ENCODE peak calls at places on chromosomes 6 and 20, in four cellular contexts. One of them, this sample, is unnamed.

GRCh38 chr20:59962155-59962554 is 3.9 kb downstream of the CDH26 start:
- DNase-seq in hepatocyte: no peak
- DNase-seq in neural progenitor cell: no peak
- DNase-seq in breast epithelium: no peak
- DNase-seq in this sample: no peak

GRCh38 chr6:20213271-20213798 is 1.1 kb upstream of the MBOAT1 start:
- DNase-seq in hepatocyte: no peak
- DNase-seq in neural progenitor cell: no peak
- DNase-seq in breast epithelium: no peak
- DNase-seq in this sample: no peak

GRCh38 chr20:57582432-57583288 is 21.8 kb downstream of the PCK1 start:
- DNase-seq in hepatocyte: peak; percentile 70
- DNase-seq in neural progenitor cell: peak; percentile 64
- DNase-seq in breast epithelium: no peak
- DNase-seq in this sample: peak; percentile 53

GRCh38 chr6:117459447-117459944 is 23.0 kb upstream of the DCBLD1 start:
- DNase-seq in hepatocyte: no peak
- DNase-seq in neural progenitor cell: no peak
- DNase-seq in breast epithelium: no peak
- DNase-seq in this sample: no peak

GRCh38 chr20:62736407-62737071 is 27.9 kb downstream of the NTSR1 start:
- DNase-seq in hepatocyte: no peak
- DNase-seq in neural progenitor cell: no peak
- DNase-seq in breast epithelium: peak; percentile 33
- DNase-seq in this sample: no peak

GRCh38 chr6:12593720-12594540 is 122.6 kb upstream of the PHACTR1 start:
- DNase-seq in hepatocyte: peak; percentile 51
- DNase-seq in neural progenitor cell: no peak
- DNase-seq in breast epithelium: no peak
- DNase-seq in this sample: no peak

GRCh38 chr6:71168233-71168765 is 120.3 kb upstream of the OGFRL1 start:
- DNase-seq in hepatocyte: no peak
- DNase-seq in neural progenitor cell: no peak
- DNase-seq in breast epithelium: no peak
- DNase-seq in this sample: no peak

GRCh38 chr20:10249048-10249770 is 30.6 kb downstream of the SNAP25 start:
- DNase-seq in hepatocyte: no peak
- DNase-seq in neural progenitor cell: no peak
- DNase-seq in breast epithelium: no peak
- DNase-seq in this sample: no peak

GRCh38 chr6:135458051-135458450 is 39.5 kb downstream of the AHI1 start:
- DNase-seq in hepatocyte: no peak
- DNase-seq in neural progenitor cell: no peak
- DNase-seq in breast epithelium: no peak
- DNase-seq in this sample: no peak

GRCh38 chr6:71289039-71289801 is 609 bp downstream of the OGFRL1 start:
- DNase-seq in hepatocyte: peak; percentile 52
- DNase-seq in neural progenitor cell: peak; percentile 62
- DNase-seq in breast epithelium: no peak
- DNase-seq in this sample: no peak

GRCh38 chr20:35886537-35886936 is 67.8 kb downstream of the SCAND1 start:
- DNase-seq in hepatocyte: no peak
- DNase-seq in neural progenitor cell: no peak
- DNase-seq in breast epithelium: no peak
- DNase-seq in this sample: peak; percentile 21

GRCh38 chr6:42294759-42295158 is 77.1 kb upstream of the MRPS10 start:
- DNase-seq in hepatocyte: no peak
- DNase-seq in neural progenitor cell: no peak
- DNase-seq in breast epithelium: no peak
- DNase-seq in this sample: no peak

GRCh38 chr6:138593100-138593877 is 94.0 kb upstream of the NHSL1 start:
- DNase-seq in hepatocyte: peak; percentile 72
- DNase-seq in neural progenitor cell: no peak
- DNase-seq in breast epithelium: no peak
- DNase-seq in this sample: no peak

GRCh38 chr6:124676033-124676432 is 286.2 kb upstream of the RNF217 start:
- DNase-seq in hepatocyte: no peak
- DNase-seq in neural progenitor cell: no peak
- DNase-seq in breast epithelium: no peak
- DNase-seq in this sample: no peak

GRCh38 chr20:5535211-5535756 is 214.9 kb upstream of the SHLD1 start:
- DNase-seq in hepatocyte: peak; percentile 75
- DNase-seq in neural progenitor cell: no peak
- DNase-seq in breast epithelium: no peak
- DNase-seq in this sample: no peak

GRCh38 chr20:6140947-6141346 is 18.1 kb upstream of the FERMT1 start:
- DNase-seq in hepatocyte: no peak
- DNase-seq in neural progenitor cell: peak; percentile 14
- DNase-seq in breast epithelium: no peak
- DNase-seq in this sample: peak; percentile 33

GRCh38 chr20:8844179-8844578 is 224.7 kb upstream of the PLCB4 start:
- DNase-seq in hepatocyte: no peak
- DNase-seq in neural progenitor cell: no peak
- DNase-seq in breast epithelium: no peak
- DNase-seq in this sample: no peak

GRCh38 chr20:41387433-41387832 is 20.8 kb upstream of the EMILIN3 start:
- DNase-seq in hepatocyte: peak; percentile 35
- DNase-seq in neural progenitor cell: peak; percentile 74
- DNase-seq in breast epithelium: no peak
- DNase-seq in this sample: peak; percentile 21

GRCh38 chr20:41499961-41500725 is 118.0 kb downstream of the CHD6 start:
- DNase-seq in hepatocyte: no peak
- DNase-seq in neural progenitor cell: no peak
- DNase-seq in breast epithelium: no peak
- DNase-seq in this sample: no peak

GRCh38 chr20:44069203-44069931 is 117.6 kb downstream of the JPH2 start:
- DNase-seq in hepatocyte: no peak
- DNase-seq in neural progenitor cell: no peak
- DNase-seq in breast epithelium: no peak
- DNase-seq in this sample: no peak

GRCh38 chr20:50320910-50321796 is 130.5 kb downstream of the CEBPB start:
- DNase-seq in hepatocyte: peak; percentile 96
- DNase-seq in neural progenitor cell: peak; percentile 85
- DNase-seq in breast epithelium: peak; percentile 83
- DNase-seq in this sample: peak; percentile 76

GRCh38 chr6:43285832-43286231 is 12.2 kb upstream of the SLC22A7 start:
- DNase-seq in hepatocyte: no peak
- DNase-seq in neural progenitor cell: no peak
- DNase-seq in breast epithelium: no peak
- DNase-seq in this sample: no peak

GRCh38 chr20:51507357-51508036 is 35.0 kb downstream of the NFATC2 start:
- DNase-seq in hepatocyte: no peak
- DNase-seq in neural progenitor cell: no peak
- DNase-seq in breast epithelium: no peak
- DNase-seq in this sample: no peak

GRCh38 chr6:128519132-128519930 is 1.1 kb downstream of the PTPRK start:
- DNase-seq in hepatocyte: peak; percentile 81
- DNase-seq in neural progenitor cell: peak; percentile 78
- DNase-seq in breast epithelium: peak; percentile 61
- DNase-seq in this sample: peak; percentile 65

GRCh38 chr20:44861547-44862006 is 23.9 kb upstream of the YWHAB start:
- DNase-seq in hepatocyte: no peak
- DNase-seq in neural progenitor cell: no peak
- DNase-seq in breast epithelium: no peak
- DNase-seq in this sample: no peak

GRCh38 chr6:104540743-104541142 is 319.0 kb downstream of the HACE1 start:
- DNase-seq in hepatocyte: no peak
- DNase-seq in neural progenitor cell: no peak
- DNase-seq in breast epithelium: no peak
- DNase-seq in this sample: no peak

GRCh38 chr20:8151371-8151770 is 19.3 kb downstream of the PLCB1 start:
- DNase-seq in hepatocyte: no peak
- DNase-seq in neural progenitor cell: no peak
- DNase-seq in breast epithelium: no peak
- DNase-seq in this sample: no peak

GRCh38 chr6:24520929-24521546 is 26.3 kb downstream of the ALDH5A1 start:
- DNase-seq in hepatocyte: peak; percentile 69
- DNase-seq in neural progenitor cell: peak; percentile 67
- DNase-seq in breast epithelium: no peak
- DNase-seq in this sample: peak; percentile 85

GRCh38 chr6:104227502-104227901 is 632.2 kb downstream of the HACE1 start:
- DNase-seq in hepatocyte: no peak
- DNase-seq in neural progenitor cell: no peak
- DNase-seq in breast epithelium: no peak
- DNase-seq in this sample: no peak

GRCh38 chr20:22716824-22717351 is 132.5 kb upstream of the FOXA2 start:
- DNase-seq in hepatocyte: no peak
- DNase-seq in neural progenitor cell: no peak
- DNase-seq in breast epithelium: no peak
- DNase-seq in this sample: no peak

GRCh38 chr6:166465671-166466087 is 82.9 kb upstream of the MPC1 start:
- DNase-seq in hepatocyte: no peak
- DNase-seq in neural progenitor cell: no peak
- DNase-seq in breast epithelium: no peak
- DNase-seq in this sample: no peak

GRCh38 chr20:51020657-51021056 is 2.2 kb downstream of the KCNG1 start:
- DNase-seq in hepatocyte: no peak
- DNase-seq in neural progenitor cell: peak; percentile 46
- DNase-seq in breast epithelium: no peak
- DNase-seq in this sample: no peak

GRCh38 chr6:26104457-26105108 is 17.4 kb downstream of the HFE start:
- DNase-seq in hepatocyte: peak; percentile 56
- DNase-seq in neural progenitor cell: no peak
- DNase-seq in breast epithelium: no peak
- DNase-seq in this sample: peak; percentile 24

GRCh38 chr6:108562503-108562993 is 1.8 kb downstream of the FOXO3 start:
- DNase-seq in hepatocyte: peak; percentile 87
- DNase-seq in neural progenitor cell: peak; percentile 81
- DNase-seq in breast epithelium: no peak
- DNase-seq in this sample: peak; percentile 72
- TF ChIP-seq CTCF in hepatocyte: no peak
- TF ChIP-seq CTCF in neural progenitor cell: no peak
- TF ChIP-seq CTCF in breast epithelium: no peak
- TF ChIP-seq CTCF in this sample: no peak

GRCh38 chr6:168518348-168518745 is 77.4 kb downstream of the SMOC2 start:
- DNase-seq in hepatocyte: no peak
- DNase-seq in neural progenitor cell: no peak
- DNase-seq in breast epithelium: no peak
- DNase-seq in this sample: no peak
- H3K9me3 ChIP-seq in hepatocyte: no peaks in the 10 kb centered on the region
- H3K9me3 ChIP-seq in neural progenitor cell: no peaks in the 10 kb centered on the region
- H3K9me3 ChIP-seq in breast epithelium: no peaks in the 10 kb centered on the region
- H3K9me3 ChIP-seq in this sample: no peaks in the 10 kb centered on the region

GRCh38 chr20:19814241-19814640 is 56.2 kb downstream of the RIN2 start:
- DNase-seq in hepatocyte: no peak
- DNase-seq in neural progenitor cell: no peak
- DNase-seq in breast epithelium: no peak
- DNase-seq in this sample: no peak
- H3K27ac ChIP-seq in hepatocyte: no peak overlapping the region
- H3K27ac ChIP-seq in neural progenitor cell: no peak overlapping the region
- H3K27ac ChIP-seq in breast epithelium: peak overlapping the region; percentile 36
- H3K27ac ChIP-seq in this sample: no peak overlapping the region

DNA sequence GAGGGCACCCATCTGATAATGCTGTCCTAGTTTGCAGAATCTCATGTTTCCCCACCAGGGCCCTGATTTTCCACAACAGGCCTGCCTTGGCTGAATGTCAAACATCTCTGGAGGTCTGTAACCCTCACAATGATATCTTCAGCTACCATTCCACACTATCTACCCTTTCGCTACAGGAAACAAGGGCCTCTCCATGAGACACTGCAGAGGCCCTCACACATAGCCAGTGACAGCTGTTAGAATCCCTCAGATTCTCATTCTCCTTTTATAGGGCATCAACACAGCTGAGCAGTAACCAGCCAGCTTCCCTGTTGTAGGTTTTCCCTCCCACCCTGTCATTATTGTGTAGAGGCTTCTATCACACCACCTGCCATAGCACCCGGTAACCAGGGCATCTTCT is 29.6 kb upstream of the MICB start:
- DNase-seq in hepatocyte: no peak
- DNase-seq in neural progenitor cell: no peak
- DNase-seq in breast epithelium: no peak
- DNase-seq in this sample: no peak
- TF ChIP-seq CTCF in hepatocyte: no peak
- TF ChIP-seq CTCF in neural progenitor cell: no peak
- TF ChIP-seq CTCF in breast epithelium: no peak
- TF ChIP-seq CTCF in this sample: no peak

GRCh38 chr6:37845930-37846329 is 26.4 kb downstream of the ZFAND3 start:
- DNase-seq in hepatocyte: no peak
- DNase-seq in neural progenitor cell: no peak
- DNase-seq in breast epithelium: no peak
- DNase-seq in this sample: no peak
- H3K9me3 ChIP-seq in hepatocyte: no peaks in the 10 kb centered on the region
- H3K9me3 ChIP-seq in neural progenitor cell: no peaks in the 10 kb centered on the region
- H3K9me3 ChIP-seq in breast epithelium: no peaks in the 10 kb centered on the region
- H3K9me3 ChIP-seq in this sample: no peaks in the 10 kb centered on the region

GRCh38 chr6:5998741-5999687 is 7.7 kb downstream of the NRN1 start:
- DNase-seq in hepatocyte: no peak
- DNase-seq in neural progenitor cell: peak; percentile 75
- DNase-seq in breast epithelium: no peak
- DNase-seq in this sample: peak; percentile 96
- H3K27ac ChIP-seq in hepatocyte: no peak overlapping the region
- H3K27ac ChIP-seq in neural progenitor cell: no peak overlapping the region
- H3K27ac ChIP-seq in breast epithelium: peak overlapping the region; percentile 78
- H3K27ac ChIP-seq in this sample: peak overlapping the region; percentile 93

DNA sequence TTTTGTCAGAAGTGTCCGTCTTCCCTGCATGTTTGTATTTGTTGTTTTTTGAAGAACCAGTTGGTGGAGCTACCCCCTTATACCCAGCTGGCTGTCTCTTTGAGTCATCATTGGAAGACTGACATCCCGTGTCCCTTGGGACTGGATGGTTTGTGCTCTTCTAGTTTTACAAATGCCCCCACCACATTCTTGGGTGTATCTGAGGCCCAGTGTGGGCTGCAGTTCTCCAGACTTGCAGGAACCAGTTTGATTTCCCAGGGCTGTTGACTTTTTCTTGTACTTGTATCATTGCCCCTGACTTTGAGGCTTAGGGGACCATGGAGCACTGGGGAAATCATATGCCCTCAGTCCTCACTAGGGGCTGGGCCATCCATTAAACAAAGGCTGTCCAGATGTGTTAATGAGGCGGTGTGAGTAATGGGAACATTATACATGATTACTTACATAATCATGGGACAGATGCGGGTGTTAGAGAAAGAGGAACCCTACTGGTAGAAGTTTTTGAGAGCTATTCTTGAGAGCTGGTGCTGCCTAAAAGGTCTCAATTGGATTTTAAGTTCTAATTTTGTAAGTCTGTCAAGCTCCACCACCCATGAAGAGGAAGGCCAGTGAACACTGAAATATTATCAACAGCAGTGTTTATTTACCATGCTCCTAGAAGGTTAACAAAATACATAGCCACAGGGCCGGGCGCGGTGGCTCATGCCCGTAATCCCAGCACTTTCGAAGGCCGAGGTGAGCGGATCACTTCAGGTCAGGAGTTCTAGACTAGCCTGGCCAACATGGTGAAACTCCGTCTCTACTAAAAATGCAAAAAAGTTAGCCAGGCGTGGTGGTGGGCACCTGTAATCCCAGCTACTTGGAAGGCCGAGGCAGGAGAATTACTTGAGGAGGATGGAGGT is 8.5 kb downstream of the JARID2 start:
- DNase-seq in hepatocyte: no peak
- DNase-seq in neural progenitor cell: peak; percentile 41
- DNase-seq in breast epithelium: no peak
- DNase-seq in this sample: no peak
- TF ChIP-seq CTCF in hepatocyte: peak; percentile 17
- TF ChIP-seq CTCF in neural progenitor cell: peak; percentile 23
- TF ChIP-seq CTCF in breast epithelium: peak; percentile 10
- TF ChIP-seq CTCF in this sample: peak; percentile 38